ENCODE peak calls at places on chromosome 7, in seven cellular contexts. D is hepatocyte, Y is upper lobe of right lung, Q is transverse colon, X is spleen, W is colonic mucosa, E is Panc1. P is an unnamed sample.

GRCh38 chr7:66239467-66239856 is 34.3 kb downstream of the TPST1 start:
- DNase-seq in D (no peak), Y (no peak), Q (no peak), X (no peak), W (no peak), E (no peak), P (no peak)

GRCh38 chr7:110051386-110051785 is 1039.5 kb upstream of the LRRN3 start:
- DNase-seq in D (no peak), Y (no peak), Q (no peak), X (no peak), W (no peak), E (no peak), P (no peak)

GRCh38 chr7:16925609-16926008 is 43.8 kb upstream of the AGR3 start:
- DNase-seq in D (no peak), Y (no peak), Q (no peak), X (no peak), W (no peak), E (no peak), P (no peak)

GRCh38 chr7:98240961-98241673 is 10.9 kb downstream of the TECPR1 start:
- DNase-seq in D (peak), Y (no peak), Q (peak), X (no peak), W (peak), E (peak), P (no peak)

GRCh38 chr7:100053201-100053600 is 3.6 kb downstream of the ZSCAN21 start:
- DNase-seq in D (peak), Y (no peak), Q (peak), X (no peak), W (peak), E (peak), P (no peak)

GRCh38 chr7:93461350-93461749 is 113.2 kb downstream of the CALCR start:
- DNase-seq in D (no peak), Y (no peak), Q (no peak), X (no peak), W (no peak), E (no peak), P (no peak)

GRCh38 chr7:16356241-16356958 is 64.9 kb downstream of the CRPPA start:
- DNase-seq in D (no peak), Y (no peak), Q (no peak), X (no peak), W (no peak), E (no peak), P (no peak)

GRCh38 chr7:30344513-30344912 is 60.1 kb downstream of the ZNRF2 start:
- DNase-seq in D (no peak), Y (no peak), Q (no peak), X (no peak), W (no peak), E (no peak), P (no peak)

GRCh38 chr7:11130012-11130411 is 156.3 kb downstream of the PHF14 start:
- DNase-seq in D (no peak), Y (no peak), Q (no peak), X (no peak), W (no peak), E (no peak), P (no peak)

GRCh38 chr7:47604496-47604890 is 22.6 kb upstream of the TNS3 start:
- DNase-seq in D (no peak), Y (no peak), Q (no peak), X (no peak), W (no peak), E (no peak), P (no peak)

GRCh38 chr7:74226633-74227032 is 16.8 kb downstream of the LAT2 start:
- DNase-seq in D (no peak), Y (no peak), Q (peak), X (peak), W (no peak), E (no peak), P (no peak)
- H3K27ac ChIP-seq in D (no peak), Y (no peak), Q (no peak), X (peak), W (peak), E (no peak), P (no peak)

GRCh38 chr7:2680256-2680655 is 7.7 kb upstream of the AMZ1 start:
- DNase-seq in D (no peak), Y (no peak), Q (no peak), X (no peak), W (no peak), E (no peak), P (no peak)

GRCh38 chr7:2684501-2684900 is 3.5 kb upstream of the AMZ1 start:
- DNase-seq in D (no peak), Y (no peak), Q (no peak), X (peak), W (no peak), E (no peak), P (no peak)

GRCh38 chr7:2686101-2686500 is 1.9 kb upstream of the AMZ1 start:
- DNase-seq in D (no peak), Y (no peak), Q (no peak), X (no peak), W (no peak), E (no peak), P (no peak)

GRCh38 chr7:2681954-2682799 is 5.8 kb upstream of the AMZ1 start:
- DNase-seq in D (no peak), Y (no peak), Q (no peak), X (peak), W (no peak), E (no peak), P (no peak)

GRCh38 chr7:2680792-2681490 is 7.1 kb upstream of the AMZ1 start:
- DNase-seq in D (peak), Y (peak), Q (peak), X (peak), W (peak), E (peak), P (peak)
- TF ChIP-seq CTCF in D (peak), Y (peak), Q (peak), X (peak), W (peak), E (peak), P (peak)

GRCh38 chr7:150695654-150696053 is 10.1 kb downstream of the GIMAP2 start:
- DNase-seq in D (no peak), Y (no peak), Q (no peak), X (no peak), W (no peak), E (no peak), P (no peak)
- H3K27ac ChIP-seq in D (no peak), Y (no peak), Q (no peak), X (no peak), W (no peak), E (no peak), P (no peak)

GRCh38 chr7:50315739-50316671 is 11.5 kb downstream of the IKZF1 start:
- DNase-seq in D (no peak), Y (no peak), Q (no peak), X (no peak), W (no peak), E (no peak), P (no peak)
- TF ChIP-seq CTCF in D (no peak), Y (no peak), Q (no peak), X (no peak), W (no peak), E (no peak), P (no peak)

GRCh38 chr7:9680713-9681112 is 1247.3 kb downstream of the NXPH1 start:
- DNase-seq in D (no peak), Y (no peak), Q (no peak), X (no peak), W (no peak), E (no peak), P (no peak)
- H3K27ac ChIP-seq in D (no peak), Y (no peak), Q (no peak), X (no peak), W (no peak), E (no peak), P (no peak)

GRCh38 chr7:64180989-64181388 is 26.0 kb upstream of the ZNF735 start:
- DNase-seq in D (no peak), Y (no peak), Q (no peak), X (no peak), W (no peak), E (no peak), P (no peak)
- TF ChIP-seq CTCF in D (no peak), Y (peak), Q (no peak), X (no peak), W (no peak), E (peak), P (no peak)

DNA sequence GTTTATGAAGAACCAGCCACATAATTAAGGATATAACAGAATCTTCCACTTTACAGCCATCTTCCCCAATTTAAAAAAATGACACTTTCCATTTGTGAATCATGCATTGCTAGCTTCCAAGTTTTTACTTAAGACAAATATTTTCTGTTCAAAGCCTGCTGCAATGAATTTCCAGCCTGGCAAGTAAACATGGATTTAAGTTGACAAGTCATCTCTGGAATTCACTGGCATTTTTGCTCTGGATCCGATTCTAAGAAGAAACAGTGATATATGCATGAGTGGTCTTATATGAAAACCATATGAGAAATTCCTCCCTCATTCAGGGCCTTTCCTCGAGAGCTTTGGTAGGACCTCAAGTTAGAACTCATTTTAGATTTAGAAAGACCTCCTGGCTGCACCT is 116.1 kb upstream of the CDCA7L start:
- DNase-seq in D (no peak), Y (no peak), Q (no peak), X (no peak), W (no peak), E (no peak), P (no peak)
- H3K27ac ChIP-seq in D (no peak), Y (no peak), Q (no peak), X (no peak), W (no peak), E (no peak), P (no peak)

DNA sequence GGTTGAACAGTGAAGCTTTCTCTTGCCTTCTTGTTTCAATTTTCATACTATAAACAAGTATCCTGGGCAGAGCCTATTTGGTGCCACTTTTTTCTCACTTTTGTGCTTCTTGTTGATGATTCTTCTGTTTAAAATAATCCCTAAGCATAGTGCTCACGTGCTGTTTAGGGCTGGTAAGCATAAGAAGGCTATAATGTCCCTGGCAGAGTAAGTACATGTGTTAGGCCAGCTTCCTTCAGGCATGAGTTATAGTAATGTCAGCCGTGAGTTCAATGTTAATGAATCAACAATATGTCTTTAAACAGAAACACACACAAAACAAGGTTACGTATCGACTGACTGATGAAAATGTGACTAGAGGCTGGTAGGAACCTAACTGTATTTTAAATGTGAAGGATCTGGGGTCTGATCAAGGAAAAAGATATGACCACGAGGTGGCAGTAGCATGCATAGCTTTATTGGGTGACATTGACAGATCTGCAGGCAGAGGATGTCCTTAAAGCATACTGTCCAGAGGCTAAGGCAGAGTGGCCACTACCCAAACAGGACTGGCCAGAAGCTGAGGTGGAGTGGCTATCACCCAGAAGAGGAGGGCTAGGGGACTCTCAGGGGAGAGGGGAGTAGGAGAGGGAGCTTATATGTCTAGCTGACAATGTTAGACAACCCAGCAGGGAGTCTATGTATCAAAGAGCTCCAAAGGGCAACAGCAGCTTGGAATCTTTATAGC is 113.7 kb downstream of the BRAF start:
- DNase-seq in D (peak), Y (no peak), Q (peak), X (no peak), W (peak), E (peak), P (peak)
- TF ChIP-seq CTCF in D (peak), Y (peak), Q (peak), X (peak), W (peak), E (peak), P (peak)

DNA sequence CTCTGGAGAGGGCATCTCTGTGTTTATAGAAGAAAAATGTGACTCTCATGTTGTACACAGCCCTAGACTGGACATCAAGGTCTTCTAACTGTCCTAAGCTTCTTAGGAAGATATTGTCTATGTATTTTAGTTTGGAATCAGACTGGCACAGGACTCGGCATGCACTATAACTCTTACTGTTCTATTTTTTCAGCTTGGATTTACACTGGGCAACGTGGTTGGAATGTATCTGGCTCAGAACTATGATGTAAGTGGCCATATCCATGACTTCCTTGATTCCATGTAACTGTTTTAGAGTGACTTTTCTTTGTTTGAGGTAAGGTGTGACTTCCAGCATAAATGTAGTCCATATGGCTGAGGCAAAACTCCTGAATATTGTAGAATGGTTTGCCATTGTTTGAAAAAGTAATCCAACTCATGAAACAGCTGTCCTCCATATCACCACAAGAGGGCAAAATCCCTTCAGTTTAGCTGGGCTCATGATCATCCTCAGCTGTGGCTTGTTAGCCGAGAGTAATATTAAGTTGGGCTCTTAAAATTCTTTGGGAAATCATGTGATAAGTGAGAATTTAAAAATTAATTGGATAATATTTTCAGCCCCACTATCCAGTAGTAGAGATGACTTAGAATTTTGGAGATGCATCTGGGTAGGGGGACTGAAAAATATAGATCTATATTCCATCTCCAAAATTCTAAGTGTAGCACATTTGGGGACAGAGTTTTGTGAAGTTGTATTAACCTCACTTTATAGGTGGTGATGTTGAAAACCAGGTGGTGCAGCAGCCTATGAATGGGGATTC is 10.4 kb downstream of the STMP1 start:
- DNase-seq in D (peak), Y (no peak), Q (no peak), X (no peak), W (peak), E (no peak), P (peak)
- H3K27ac ChIP-seq in D (peak), Y (no peak), Q (no peak), X (peak), W (no peak), E (no peak), P (peak)

GRCh38 chr7:85000973-85001372 is 185.9 kb downstream of the SEMA3D start:
- DNase-seq in D (no peak), Y (no peak), Q (no peak), X (no peak), W (no peak), E (no peak), P (no peak)

GRCh38 chr7:84997626-84998025 is 189.2 kb downstream of the SEMA3D start:
- DNase-seq in D (no peak), Y (no peak), Q (no peak), X (no peak), W (no peak), E (no peak), P (no peak)

GRCh38 chr7:85001493-85002345 is 185.1 kb downstream of the SEMA3D start:
- DNase-seq in D (no peak), Y (no peak), Q (no peak), X (no peak), W (no peak), E (no peak), P (no peak)

GRCh38 chr7:84999450-84999849 is 187.4 kb downstream of the SEMA3D start:
- DNase-seq in D (no peak), Y (no peak), Q (no peak), X (no peak), W (no peak), E (no peak), P (no peak)

GRCh38 chr7:84998665-84999064 is 188.2 kb downstream of the SEMA3D start:
- DNase-seq in D (no peak), Y (no peak), Q (no peak), X (no peak), W (no peak), E (no peak), P (no peak)
- TF ChIP-seq CTCF in D (no peak), Y (no peak), Q (no peak), X (no peak), W (no peak), E (no peak), P (no peak)